ENCODE peak calls at places on chromosomes 7 and 10, in six cellular contexts. R, P, N, I, D and K are unnamed samples.

GRCh38 chr10:71734797-71735196 is 15.2 kb upstream of the C10orf105 start:
- DNase-seq in R (no peak), P (no peak), N (no peak), I (no peak), D (no peak), K (no peak)

GRCh38 chr10:12348870-12349627 is at the start of gene CAMK1D:
- DNase-seq in R (peak), P (peak), N (peak), I (peak), D (peak), K (peak)

GRCh38 chr10:103750836-103751235 is 104.5 kb downstream of the SH3PXD2A start:
- DNase-seq in R (no peak), P (no peak), N (no peak), I (no peak), D (no peak), K (no peak)

GRCh38 chr10:132912685-132913558 is 29.4 kb downstream of the CFAP46 start:
- DNase-seq in R (peak), P (peak), N (no peak), I (no peak), D (no peak), K (no peak)

GRCh38 chr10:31808258-31809218 is 120.1 kb downstream of the ARHGAP12 start:
- DNase-seq in R (no peak), P (no peak), N (no peak), I (no peak), D (no peak), K (peak)

GRCh38 chr10:17228081-17229015 is at the start of gene VIM:
- DNase-seq in R (peak), P (peak), N (peak), I (peak), D (peak), K (no peak)

GRCh38 chr10:102710604-102711003 is 3.6 kb downstream of the ARL3 start:
- DNase-seq in R (no peak), P (no peak), N (no peak), I (no peak), D (no peak), K (peak)

GRCh38 chr10:71213761-71214440 is 1.5 kb downstream of the UNC5B start:
- DNase-seq in R (peak), P (peak), N (no peak), I (no peak), D (no peak), K (peak)

GRCh38 chr10:103640436-103641181 is 147.1 kb downstream of the NEURL1 start:
- DNase-seq in R (peak), P (no peak), N (no peak), I (no peak), D (no peak), K (no peak)

GRCh38 chr10:24727811-24728210 is 4.1 kb upstream of the ARHGAP21 start:
- DNase-seq in R (no peak), P (no peak), N (no peak), I (no peak), D (no peak), K (no peak)

GRCh38 chr10:7362451-7362850 is 48.4 kb downstream of the SFMBT2 start:
- DNase-seq in R (no peak), P (no peak), N (no peak), I (no peak), D (no peak), K (no peak)

GRCh38 chr10:128268015-128268722 is 141.9 kb upstream of the MKI67 start:
- DNase-seq in R (peak), P (no peak), N (no peak), I (peak), D (no peak), K (peak)

GRCh38 chr10:98745645-98746044 is 298.9 kb upstream of the HPS1 start:
- DNase-seq in R (no peak), P (no peak), N (no peak), I (no peak), D (no peak), K (peak)

GRCh38 chr10:43863859-43864591 is 215.3 kb upstream of the ZNF32 start:
- DNase-seq in R (peak), P (no peak), N (no peak), I (no peak), D (no peak), K (no peak)

GRCh38 chr10:37952926-37953325 is 23.5 kb downstream of the ZNF25 start:
- DNase-seq in R (no peak), P (no peak), N (no peak), I (no peak), D (no peak), K (no peak)

GRCh38 chr10:127040756-127041155 is 135.5 kb downstream of the DOCK1 start:
- DNase-seq in R (no peak), P (no peak), N (no peak), I (no peak), D (no peak), K (no peak)

GRCh38 chr7:155009570-155010157 is 6.7 kb upstream of the PAXIP1 start:
- DNase-seq in R (no peak), P (no peak), N (no peak), I (no peak), D (no peak), K (peak)